ENCODE peak calls at places on chromosomes 13 and 19, in eight cellular contexts. Y is iris pigment epithelial cell; I is stimulated activated CD4-positive, alpha-beta T cell treated with anti-CD3 and anti-CD28 coated beads, Interleukin-4, amount 100 ng/mL, for 4 hours; C is WTC11; D is heart left ventricle; U is cardiac fibroblast; M is fibroblast of mammary gland; G is activated naive CD8-positive, alpha-beta T cell treated with anti-CD3 and anti-CD28 coated beads, Interleukin-2, amount 50 U/mL, for 16 hours. K is an unnamed sample.
A peak's percentile ranks its signal among the peaks of the same experiment; 100 is the strongest.

GRCh38 chr13:73730014-73730413 is 404.2 kb downstream of the KLF12 start:
- DNase-seq in Y (no peak), I (no peak), U (no peak), D (no peak), C (no peak), M (no peak), G (no peak), K (no peak)

GRCh38 chr13:114064516-114065140 is 67.8 kb downstream of the RASA3 start:
- DNase-seq in D (no peak), C (no peak), Y (peak; percentile 38), U (peak; percentile 55), G (no peak), I (no peak), M (peak; percentile 43), K (no peak)

GRCh38 chr13:98411617-98412310 is 165.1 kb downstream of the STK24 start:
- DNase-seq in C (no peak), U (no peak), D (peak; percentile 36), Y (peak; percentile 13), I (no peak), G (no peak), M (no peak), K (no peak)

GRCh38 chr19:44822670-44823372 is 13.9 kb downstream of the BCAM start:
- DNase-seq in I (no peak), U (no peak), Y (no peak), G (no peak), D (no peak), C (no peak), M (no peak), K (no peak)

GRCh38 chr13:32650705-32651311 is 64.6 kb downstream of the PDS5B start:
- DNase-seq in G (no peak), D (peak; percentile 41), U (peak; percentile 81), M (peak; percentile 84), I (peak; percentile 51), C (peak; percentile 53), Y (peak; percentile 79), K (peak; percentile 65)

GRCh38 chr13:46797468-46798237 is 692 bp upstream of the ESD start:
- DNase-seq in U (no peak), M (peak; percentile 66), D (no peak), Y (no peak), I (no peak), G (no peak), C (no peak), K (no peak)

GRCh38 chr19:15812059-15812722 is 3.3 kb downstream of the OR10H1 start:
- DNase-seq in Y (no peak), I (peak; percentile 39), C (no peak), M (no peak), U (no peak), G (no peak), D (no peak), K (no peak)

GRCh38 chr19:43525836-43526771 is 897 bp downstream of the ETHE1 start:
- DNase-seq in I (no peak), D (peak; percentile 32), U (no peak), C (peak; percentile 33), G (no peak), M (no peak), Y (peak; percentile 17), K (peak; percentile 37)

GRCh38 chr13:104984296-104984818 is 1551.1 kb downstream of the EFNB2 start:
- DNase-seq in C (no peak), M (no peak), I (no peak), U (peak; percentile 55), Y (peak; percentile 84), D (peak; percentile 46), G (peak; percentile 11), K (peak; percentile 34)

GRCh38 chr13:98997738-98998641 is 20.1 kb upstream of the DOCK9 start:
- DNase-seq in G (no peak), M (peak; percentile 40), I (peak; percentile 28), U (no peak), D (no peak), Y (peak; percentile 40), C (no peak), K (peak; percentile 69)

GRCh38 chr13:102901056-102901455 is 55.2 kb downstream of the ERCC5 start:
- DNase-seq in C (no peak), M (no peak), Y (no peak), U (no peak), D (no peak), G (no peak), I (no peak), K (no peak)

GRCh38 chr19:39595950-39596349 is 6.4 kb upstream of the LGALS13 start:
- DNase-seq in D (no peak), I (no peak), G (no peak), M (no peak), C (no peak), Y (no peak), U (no peak), K (no peak)

GRCh38 chr13:91468301-91468700 is 69.9 kb downstream of the GPC5 start:
- DNase-seq in U (no peak), C (no peak), D (no peak), I (no peak), G (no peak), M (no peak), Y (peak; percentile 2), K (peak; percentile 4)

GRCh38 chr13:23632741-23633140 is 62.5 kb downstream of the TNFRSF19 start:
- DNase-seq in G (no peak), Y (no peak), M (no peak), U (no peak), I (no peak), C (no peak), D (no peak), K (no peak)

GRCh38 chr13:33381906-33382305 is 96.4 kb upstream of the STARD13 start:
- DNase-seq in C (no peak), U (no peak), D (no peak), G (no peak), I (no peak), M (no peak), Y (peak; percentile 17), K (no peak)